ENCODE peak calls at places on chromosomes 13 and 19, in seven cellular contexts. O is adipocyte; Q is NCI-H774; Y is T-helper 2 cell; P is cardiac septum; U is stimulated activated CD4-positive, alpha-beta T cell treated with anti-CD3 and anti-CD28 coated beads, Interleukin-1b, Interleukin-23, amount 100 ng/mL, for 1 hour; E is NCI-H1092 treated with DMSO at 0.1 percent for 48 hours. I is an unnamed sample.

GRCh38 chr19:44943801-44944249 is 1.8 kb downstream of the APOC4 start:
- DNase-seq in Y (no peak), U (no peak), Q (no peak), P (no peak), E (no peak), O (no peak), I (no peak)

GRCh38 chr13:99895428-99895998 is 76.1 kb downstream of the ZIC5 start:
- DNase-seq in P (no peak), E (no peak), O (no peak), Q (no peak), Y (no peak), U (no peak), I (no peak)

GRCh38 chr13:30679483-30680330 is 55.6 kb upstream of the ALOX5AP start:
- DNase-seq in Q (no peak), Y (no peak), U (no peak), O (peak), P (no peak), E (peak), I (no peak)

GRCh38 chr19:48613852-48614435 is 932 bp downstream of the FAM83E start:
- DNase-seq in O (no peak), Y (no peak), U (no peak), E (no peak), Q (no peak), P (no peak), I (no peak)

GRCh38 chr13:92463134-92463533 is 763.5 kb upstream of the GPC6 start:
- DNase-seq in O (no peak), Y (no peak), Q (peak), P (no peak), E (peak), U (no peak), I (no peak)

GRCh38 chr13:113652404-113653263 is 5.4 kb downstream of the ATP4B start:
- DNase-seq in E (no peak), U (no peak), Y (no peak), O (no peak), Q (no peak), P (peak), I (peak)

GRCh38 chr19:46786236-46787039 is 2.0 kb downstream of the SLC1A5 start:
- DNase-seq in E (peak), Y (peak), Q (no peak), O (peak), P (peak), U (peak), I (peak)

GRCh38 chr13:81382236-81382635 is 1041.3 kb upstream of the SPRY2 start:
- DNase-seq in Y (no peak), U (no peak), O (no peak), E (no peak), Q (no peak), P (no peak), I (no peak)

GRCh38 chr19:29524912-29525870 is 603 bp upstream of the VSTM2B start:
- DNase-seq in P (no peak), Q (no peak), O (no peak), E (peak), U (no peak), Y (no peak), I (no peak)

GRCh38 chr19:38139122-38139521 is 84.9 kb downstream of the DPF1 start:
- DNase-seq in U (no peak), Y (no peak), O (no peak), Q (no peak), E (no peak), P (no peak), I (no peak)

GRCh38 chr19:2027361-2027760 is 11.8 kb upstream of the BTBD2 start:
- DNase-seq in O (peak), E (no peak), U (no peak), P (no peak), Y (no peak), Q (no peak), I (no peak)

GRCh38 chr19:34224996-34225658 is 29.2 kb upstream of the GARRE1 start:
- DNase-seq in O (peak), Q (no peak), P (no peak), U (no peak), E (no peak), Y (no peak), I (no peak)

GRCh38 chr19:7863971-7864718 is 10.0 kb downstream of the PRR36 start:
- DNase-seq in P (no peak), O (no peak), E (no peak), Q (no peak), Y (no peak), U (no peak), I (no peak)

GRCh38 chr13:78680064-78680463 is 21.1 kb upstream of the OBI1 start:
- DNase-seq in Q (no peak), E (peak), Y (no peak), U (no peak), P (no peak), O (no peak), I (no peak)

GRCh38 chr19:17966497-17967257 is at the start of gene KCNN1:
- DNase-seq in P (no peak), Y (no peak), E (peak), Q (no peak), U (no peak), O (peak), I (no peak)

GRCh38 chr19:1445185-1445931 is 4.6 kb upstream of the APC2 start:
- DNase-seq in Y (peak), O (peak), P (peak), Q (peak), U (peak), E (peak), I (no peak)

GRCh38 chr13:106311004-106311403 is 224.5 kb downstream of the EFNB2 start:
- DNase-seq in U (no peak), O (no peak), Y (no peak), Q (no peak), E (no peak), P (no peak), I (no peak)

GRCh38 chr13:41696163-41697003 is 239.0 kb downstream of the RGCC start:
- DNase-seq in P (no peak), Y (no peak), U (no peak), Q (no peak), O (peak), E (no peak), I (no peak)

GRCh38 chr13:20706661-20707060 is 3.2 kb downstream of the IL17D start:
- DNase-seq in P (no peak), Y (no peak), O (no peak), E (no peak), Q (no peak), U (no peak), I (no peak)

GRCh38 chr19:39179754-39180153 is 17.0 kb upstream of the NCCRP1 start:
- DNase-seq in Y (no peak), U (no peak), P (no peak), Q (no peak), E (no peak), O (no peak), I (no peak)

GRCh38 chr13:27131202-27131623 is 40.4 kb downstream of the USP12 start:
- DNase-seq in P (no peak), O (no peak), Q (no peak), E (no peak), U (peak), Y (peak), I (no peak)

GRCh38 chr19:18173054-18173571 is 500 bp upstream of the IFI30 start:
- DNase-seq in E (no peak), Y (no peak), O (no peak), U (no peak), Q (no peak), P (peak), I (no peak)

GRCh38 chr13:110179858-110180156 is 127.2 kb downstream of the COL4A1 start:
- DNase-seq in E (no peak), P (no peak), Y (no peak), O (no peak), Q (no peak), U (no peak), I (no peak)

GRCh38 chr19:39144487-39145071 is 19.0 kb downstream of the PAK4 start:
- DNase-seq in P (no peak), Q (no peak), O (no peak), U (no peak), Y (no peak), E (no peak), I (no peak)

GRCh38 chr19:47503130-47503822 is 11.6 kb downstream of the NAPA start:
- DNase-seq in P (no peak), E (no peak), U (no peak), Y (no peak), O (no peak), Q (no peak), I (no peak)

GRCh38 chr13:61128850-61129645 is 286.6 kb downstream of the PCDH20 start:
- DNase-seq in Y (no peak), U (no peak), E (no peak), O (no peak), Q (no peak), P (no peak), I (no peak)

GRCh38 chr13:30572859-30573275 is 44.9 kb upstream of the USPL1 start:
- DNase-seq in U (no peak), P (no peak), Y (no peak), Q (no peak), E (peak), O (peak), I (no peak)

GRCh38 chr19:49502866-49503581 is 6.8 kb downstream of the RPS11 start:
- DNase-seq in P (no peak), U (no peak), Y (no peak), E (peak), O (peak), Q (peak), I (no peak)

GRCh38 chr19:8302734-8303133 is 5.4 kb downstream of the CD320 start:
- DNase-seq in U (no peak), Q (no peak), O (no peak), P (peak), E (no peak), Y (no peak), I (peak)

GRCh38 chr19:15779756-15780476 is 7.5 kb upstream of the OR10H5 start:
- DNase-seq in Q (no peak), O (peak), E (peak), U (no peak), Y (no peak), P (peak), I (peak)

GRCh38 chr19:5046339-5047039 is 77.6 kb downstream of the KDM4B start:
- DNase-seq in O (peak), P (no peak), E (peak), U (no peak), Y (no peak), Q (peak), I (no peak)

GRCh38 chr19:32702010-32702409 is 10.4 kb downstream of the NUDT19 start:
- DNase-seq in E (peak), P (no peak), U (no peak), Y (no peak), O (no peak), Q (peak), I (no peak)

GRCh38 chr19:16435999-16436650 is 35.6 kb downstream of the EPS15L1 start:
- DNase-seq in E (no peak), U (no peak), P (no peak), Q (no peak), O (no peak), Y (no peak), I (no peak)

GRCh38 chr19:57615346-57615745 is 1.3 kb downstream of the ZNF134 start:
- DNase-seq in O (no peak), Y (no peak), Q (no peak), P (no peak), U (no peak), E (no peak), I (no peak)

GRCh38 chr19:45773384-45773783 is 4.3 kb upstream of the SIX5 start:
- DNase-seq in Y (no peak), P (no peak), Q (no peak), O (no peak), U (no peak), E (no peak), I (no peak)

GRCh38 chr13:112709825-112710783 is 20.3 kb downstream of the ATP11A start:
- DNase-seq in P (peak), Y (no peak), U (no peak), Q (no peak), E (no peak), O (no peak), I (no peak)

GRCh38 chr19:16654151-16654550 is 5.8 kb downstream of the SMIM7 start:
- DNase-seq in Q (no peak), E (no peak), U (no peak), O (no peak), Y (no peak), P (no peak), I (no peak)

GRCh38 chr13:28449826-28450773 is 44.8 kb downstream of the FLT1 start:
- DNase-seq in Q (no peak), O (peak), Y (no peak), E (no peak), U (no peak), P (no peak), I (no peak)

GRCh38 chr19:19627716-19628498 is at the start of gene LPAR2:
- DNase-seq in P (no peak), U (peak), O (peak), E (peak), Q (peak), Y (peak), I (no peak)

I was measured in mesenteric fat pad.